ENCODE peak calls at places on chromosomes 13 and 19, in four cellular contexts. T is H1, E is RWPE1, U is psoas muscle. B is an unnamed sample.

GRCh38 chr13:101150998-101151397 is 265.3 kb downstream of the NALCN start:
- DNase-seq in T (no peak), E (no peak), U (no peak), B (no peak)

GRCh38 chr13:68234278-68234677 is 1004.1 kb upstream of the PCDH9 start:
- DNase-seq in T (no peak), E (peak), U (no peak), B (no peak)

GRCh38 chr13:110344320-110344719 is 37.2 kb downstream of the COL4A2 start:
- DNase-seq in T (no peak), E (no peak), U (no peak), B (no peak)

GRCh38 chr13:51243832-51244231 is 21.6 kb downstream of the FAM124A start:
- DNase-seq in T (peak), E (no peak), U (no peak), B (no peak)

GRCh38 chr13:42561752-42562467 is 12.0 kb upstream of the TNFSF11 start:
- DNase-seq in T (no peak), E (no peak), U (no peak), B (no peak)

GRCh38 chr19:8149261-8150094 is at the start of gene FBN3:
- DNase-seq in T (no peak), E (no peak), U (no peak), B (no peak)

GRCh38 chr13:39144941-39145533 is 106.8 kb downstream of the NHLRC3 start:
- DNase-seq in T (peak), E (peak), U (peak), B (no peak)

GRCh38 chr13:94115054-94115453 is 364.4 kb downstream of the DCT start:
- DNase-seq in T (no peak), E (no peak), U (no peak), B (no peak)

GRCh38 chr13:100673376-100673830 is 1.2 kb downstream of the TMTC4 start:
- DNase-seq in T (no peak), E (no peak), U (no peak), B (no peak)

GRCh38 chr13:24033527-24034302 is 126.8 kb upstream of the SPATA13 start:
- DNase-seq in T (no peak), E (no peak), U (no peak), B (no peak)

GRCh38 chr13:105135852-105136251 is 1399.6 kb downstream of the EFNB2 start:
- DNase-seq in T (no peak), E (no peak), U (no peak), B (no peak)

GRCh38 chr13:30607908-30608307 is 9.8 kb upstream of the USPL1 start:
- DNase-seq in T (no peak), E (no peak), U (no peak), B (peak)

GRCh38 chr19:5844456-5845433 is 5.2 kb upstream of the FUT6 start:
- DNase-seq in T (no peak), E (no peak), U (no peak), B (no peak)

GRCh38 chr19:5838437-5839311 is 828 bp downstream of the FUT6 start:
- DNase-seq in T (no peak), E (no peak), U (no peak), B (no peak)

GRCh38 chr19:5839312-5840017 is at the start of gene FUT6:
- DNase-seq in T (no peak), E (no peak), U (no peak), B (no peak)

GRCh38 chr19:5837768-5838364 is 1.6 kb downstream of the FUT6 start:
- DNase-seq in T (no peak), E (no peak), U (no peak), B (no peak)

GRCh38 chr19:5843295-5843927 is 3.9 kb upstream of the FUT6 start:
- DNase-seq in T (no peak), E (no peak), U (no peak), B (no peak)
- TF ChIP-seq CTCF in T (no peak), E (no peak), U (no peak), B (no peak)

GRCh38 chr19:6551607-6552450 is 21.0 kb downstream of the TNFSF9 start:
- DNase-seq in T (no peak), E (no peak), U (peak), B (peak)

GRCh38 chr19:6556480-6556879 is 25.7 kb downstream of the TNFSF9 start:
- DNase-seq in T (no peak), E (no peak), U (no peak), B (no peak)

GRCh38 chr19:6551091-6551490 is 20.3 kb downstream of the TNFSF9 start:
- DNase-seq in T (no peak), E (no peak), U (no peak), B (no peak)

GRCh38 chr19:6556043-6556449 is 25.2 kb downstream of the TNFSF9 start:
- DNase-seq in T (no peak), E (no peak), U (no peak), B (no peak)
- TF ChIP-seq CTCF in T (no peak), E (no peak), U (no peak), B (no peak)

GRCh38 chr19:29262085-29262484 is 49.1 kb upstream of the UQCRFS1 start:
- DNase-seq in T (no peak), E (no peak), U (no peak), B (no peak)

GRCh38 chr19:29259867-29260281 is 46.9 kb upstream of the UQCRFS1 start:
- DNase-seq in T (no peak), E (no peak), U (no peak), B (no peak)

GRCh38 chr19:29256516-29256915 is 43.6 kb upstream of the UQCRFS1 start:
- DNase-seq in T (no peak), E (no peak), U (no peak), B (no peak)

GRCh38 chr19:29260477-29261317 is 47.7 kb upstream of the UQCRFS1 start:
- DNase-seq in T (no peak), E (no peak), U (no peak), B (no peak)

GRCh38 chr19:29259153-29259552 is 46.2 kb upstream of the UQCRFS1 start:
- DNase-seq in T (no peak), E (no peak), U (no peak), B (no peak)
- TF ChIP-seq CTCF in T (peak), E (no peak), U (peak), B (no peak)

GRCh38 chr19:5547881-5548280 is 19.9 kb downstream of the TINCR start:
- DNase-seq in T (no peak), E (peak), U (no peak), B (no peak)
- TF ChIP-seq CTCF in T (peak), E (peak), U (peak), B (no peak)

GRCh38 chr19:47157455-47158321 is 27.1 kb downstream of the SAE1 start:
- DNase-seq in T (peak), E (peak), U (no peak), B (no peak)
- TF ChIP-seq CTCF in T (peak), E (no peak), U (peak), B (no peak)

GRCh38 chr19:56066152-56067023 is 54.7 kb downstream of the ZNF787 start:
- DNase-seq in T (no peak), E (peak), U (peak), B (peak)

GRCh38 chr19:56076413-56076998 is 44.6 kb downstream of the ZNF787 start:
- DNase-seq in T (no peak), E (peak), U (no peak), B (peak)

GRCh38 chr19:56069642-56070041 is 51.5 kb downstream of the ZNF787 start:
- DNase-seq in T (no peak), E (no peak), U (no peak), B (no peak)

DNA sequence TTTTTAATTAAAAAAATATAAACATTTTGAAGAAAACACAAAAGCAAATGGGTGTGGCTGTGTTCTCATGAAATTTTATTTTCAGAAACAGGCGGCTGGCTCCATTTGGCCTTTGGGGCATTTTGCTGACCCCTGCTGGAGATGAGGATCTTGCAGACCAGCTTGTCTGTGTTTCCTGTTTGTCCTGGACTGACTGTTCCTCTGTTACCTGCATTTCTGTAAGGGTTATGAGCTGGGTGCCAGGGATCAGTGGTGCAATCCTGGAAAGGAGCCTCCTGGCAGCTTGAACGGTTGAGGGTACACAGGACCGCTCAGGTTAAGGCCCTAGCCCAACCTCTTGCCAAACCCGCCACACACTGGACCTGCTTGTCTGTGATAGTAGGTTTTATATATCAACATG is 49.9 kb downstream of the ZNF787 start:
- DNase-seq in T (no peak), E (no peak), U (no peak), B (no peak)
- TF ChIP-seq CTCF in T (peak), E (no peak), U (no peak), B (no peak)

DNA sequence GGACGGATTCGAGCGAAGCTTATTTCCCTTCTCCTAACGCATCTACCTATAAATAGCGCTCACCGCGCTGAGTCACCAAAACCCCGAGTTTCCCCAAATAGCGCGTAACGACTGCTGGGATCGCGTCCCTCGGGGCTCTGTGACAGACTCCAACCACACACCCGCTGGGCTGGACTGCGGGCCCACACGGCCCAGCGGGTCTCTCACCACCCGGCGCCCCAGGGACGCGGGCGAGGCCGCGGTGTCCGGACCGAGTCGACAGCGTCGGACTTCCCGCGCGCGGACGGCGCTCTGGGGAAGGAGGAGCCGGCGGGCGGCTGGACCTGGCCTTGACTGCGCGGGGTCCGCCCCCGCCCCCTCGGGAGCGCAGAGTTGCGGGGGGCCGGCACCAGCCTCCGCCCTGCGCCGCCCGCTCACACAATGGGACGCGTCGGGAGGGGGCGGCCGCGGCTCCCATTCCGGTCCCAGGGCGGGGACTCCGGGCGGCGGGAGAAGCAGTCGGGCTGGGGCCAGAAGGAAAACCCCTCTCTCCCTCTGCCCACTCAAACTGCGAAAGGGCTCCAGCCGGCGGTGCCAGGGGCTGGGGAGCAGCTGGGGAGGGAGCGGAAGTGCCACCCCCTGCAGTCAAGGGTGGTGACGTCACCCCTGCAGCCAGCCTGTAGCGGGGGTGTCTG is 108.8 kb downstream of the KCNRG start:
- DNase-seq in T (peak), E (peak), U (peak), B (peak)
- TF ChIP-seq CTCF in T (no peak), E (no peak), U (no peak), B (no peak)

DNA sequence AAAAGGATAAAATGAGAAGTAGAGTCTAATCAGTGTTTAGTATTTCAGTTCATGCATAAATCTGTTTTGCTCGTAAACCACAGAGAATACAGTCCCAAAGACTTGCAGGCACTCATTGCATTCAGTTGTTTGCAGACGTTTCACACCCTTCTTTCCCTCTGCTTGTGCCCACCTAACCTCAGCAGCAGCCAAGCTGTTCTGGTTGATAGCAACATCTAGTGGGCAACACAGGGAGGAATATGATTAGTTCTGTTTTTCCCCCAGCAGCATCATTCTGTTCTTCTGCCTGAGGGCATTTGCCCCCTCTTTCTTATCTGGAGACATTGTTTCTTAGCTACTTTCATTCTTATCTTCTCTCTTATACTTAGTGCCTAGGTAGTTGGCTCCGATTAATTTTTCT is 135.6 kb downstream of the PAN3 start:
- DNase-seq in T (no peak), E (no peak), U (no peak), B (no peak)
- TF ChIP-seq CTCF in T (peak), E (no peak), U (no peak), B (no peak)

GRCh38 chr13:74555291-74556001 is 421.2 kb upstream of the KLF12 start:
- DNase-seq in T (no peak), E (no peak), U (no peak), B (no peak)

GRCh38 chr13:74556002-74556551 is 421.9 kb upstream of the KLF12 start:
- DNase-seq in T (no peak), E (no peak), U (no peak), B (no peak)

GRCh38 chr13:74550039-74550438 is 415.8 kb upstream of the KLF12 start:
- DNase-seq in T (no peak), E (no peak), U (no peak), B (no peak)

GRCh38 chr13:74557870-74558269 is 423.7 kb upstream of the KLF12 start:
- DNase-seq in T (no peak), E (no peak), U (no peak), B (no peak)

DNA sequence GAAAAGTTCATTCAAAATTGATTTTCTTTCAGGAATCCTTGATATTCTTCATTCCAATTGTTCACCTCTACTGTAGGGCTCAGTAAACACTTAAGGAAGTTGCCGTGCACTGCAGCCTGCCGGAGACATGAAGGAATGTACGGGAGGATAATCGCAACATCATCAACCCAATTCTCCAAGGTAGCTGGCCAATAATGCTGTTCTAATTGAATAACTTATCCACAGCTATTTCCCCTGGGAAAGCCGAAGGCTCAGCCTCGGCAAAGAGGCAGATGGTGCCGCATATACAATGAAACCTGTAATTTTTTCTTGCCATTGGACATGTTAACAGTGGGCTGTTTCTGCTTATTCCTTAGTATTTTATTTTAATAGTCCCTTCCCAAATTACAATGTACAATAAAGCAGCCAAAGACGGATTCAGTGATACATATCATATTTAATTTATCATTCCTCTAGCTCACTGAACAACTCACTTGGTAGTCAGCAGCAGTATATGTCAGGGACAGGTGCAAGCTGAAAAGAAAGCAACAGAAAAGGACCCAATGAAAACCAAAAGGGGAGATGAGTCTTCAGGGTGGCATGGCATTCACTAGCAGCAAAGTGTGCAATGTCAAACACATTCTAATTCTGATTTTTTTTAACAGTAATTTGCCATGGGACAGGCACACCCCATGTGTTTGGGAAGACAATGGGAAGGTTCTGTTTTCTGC is 420.5 kb upstream of the KLF12 start:
- DNase-seq in T (no peak), E (no peak), U (no peak), B (no peak)
- TF ChIP-seq CTCF in T (no peak), E (no peak), U (no peak), B (no peak)

GRCh38 chr19:5719961-5720790 is at the start of the genes CATSPERD and LONP1:
- DNase-seq in T (peak), E (peak), U (peak), B (peak)
- TF ChIP-seq CTCF in T (peak), E (peak), U (peak), B (peak)

B was measured in natural killer cell.